ENCODE peak calls at places on chromosome 19, in ten cellular contexts. C, S, E, K, O, Y, W, L, N and U are unnamed samples.

GRCh38 chr19:13984875-13985741 is 21.0 kb downstream of the RFX1 start:
- DNase-seq in C (no peak), S (no peak), E (no peak), K (peak), O (no peak), Y (no peak), W (no peak), L (no peak), N (peak), U (no peak)

GRCh38 chr19:47891923-47892666 is 6.0 kb upstream of the SULT2A1 start:
- DNase-seq in C (peak), S (no peak), E (peak), K (peak), O (no peak), Y (no peak), W (no peak), L (no peak), N (no peak), U (no peak)

GRCh38 chr19:5336195-5336965 is 4.2 kb downstream of the PTPRS start:
- DNase-seq in C (no peak), S (no peak), E (no peak), K (no peak), O (no peak), Y (no peak), W (no peak), L (no peak), N (no peak), U (no peak)

GRCh38 chr19:12867120-12868099 is 13.8 kb downstream of the DNASE2 start:
- DNase-seq in C (peak), S (peak), E (peak), K (no peak), O (peak), Y (peak), W (no peak), L (peak), N (peak), U (no peak)

GRCh38 chr19:19033426-19034203 is at the start of the genes ARMC6 and SUGP2:
- DNase-seq in C (peak), S (peak), E (peak), K (peak), O (peak), Y (peak), W (peak), L (peak), N (peak), U (peak)

GRCh38 chr19:43639507-43640423 is at the start of gene CADM4:
- DNase-seq in C (peak), S (peak), E (no peak), K (no peak), O (peak), Y (peak), W (no peak), L (peak), N (peak), U (no peak)

GRCh38 chr19:54418030-54418929 is 3.0 kb downstream of the TTYH1 start:
- DNase-seq in C (no peak), S (no peak), E (no peak), K (peak), O (no peak), Y (no peak), W (no peak), L (no peak), N (no peak), U (no peak)

GRCh38 chr19:15332311-15332996 is at the start of gene BRD4:
- DNase-seq in C (peak), S (peak), E (peak), K (no peak), O (peak), Y (peak), W (no peak), L (peak), N (peak), U (no peak)

GRCh38 chr19:45168767-45169351 is 8.1 kb upstream of the NKPD1 start:
- DNase-seq in C (peak), S (no peak), E (no peak), K (peak), O (no peak), Y (no peak), W (no peak), L (no peak), N (no peak), U (no peak)

GRCh38 chr19:2252481-2253105 is 3.5 kb downstream of the AMH start:
- DNase-seq in C (no peak), S (no peak), E (no peak), K (no peak), O (peak), Y (no peak), W (no peak), L (no peak), N (no peak), U (no peak)

GRCh38 chr19:2249880-2250764 is 999 bp downstream of the AMH start:
- DNase-seq in C (no peak), S (no peak), E (no peak), K (no peak), O (no peak), Y (no peak), W (no peak), L (no peak), N (no peak), U (no peak)

GRCh38 chr19:2253106-2254051 is 2.8 kb downstream of the JSRP1 start:
- DNase-seq in C (no peak), S (no peak), E (no peak), K (peak), O (peak), Y (no peak), W (no peak), L (no peak), N (no peak), U (no peak)

GRCh38 chr19:2250765-2251576 is 1.8 kb downstream of the AMH start:
- DNase-seq in C (no peak), S (no peak), E (no peak), K (no peak), O (no peak), Y (no peak), W (no peak), L (no peak), N (no peak), U (no peak)

DNA sequence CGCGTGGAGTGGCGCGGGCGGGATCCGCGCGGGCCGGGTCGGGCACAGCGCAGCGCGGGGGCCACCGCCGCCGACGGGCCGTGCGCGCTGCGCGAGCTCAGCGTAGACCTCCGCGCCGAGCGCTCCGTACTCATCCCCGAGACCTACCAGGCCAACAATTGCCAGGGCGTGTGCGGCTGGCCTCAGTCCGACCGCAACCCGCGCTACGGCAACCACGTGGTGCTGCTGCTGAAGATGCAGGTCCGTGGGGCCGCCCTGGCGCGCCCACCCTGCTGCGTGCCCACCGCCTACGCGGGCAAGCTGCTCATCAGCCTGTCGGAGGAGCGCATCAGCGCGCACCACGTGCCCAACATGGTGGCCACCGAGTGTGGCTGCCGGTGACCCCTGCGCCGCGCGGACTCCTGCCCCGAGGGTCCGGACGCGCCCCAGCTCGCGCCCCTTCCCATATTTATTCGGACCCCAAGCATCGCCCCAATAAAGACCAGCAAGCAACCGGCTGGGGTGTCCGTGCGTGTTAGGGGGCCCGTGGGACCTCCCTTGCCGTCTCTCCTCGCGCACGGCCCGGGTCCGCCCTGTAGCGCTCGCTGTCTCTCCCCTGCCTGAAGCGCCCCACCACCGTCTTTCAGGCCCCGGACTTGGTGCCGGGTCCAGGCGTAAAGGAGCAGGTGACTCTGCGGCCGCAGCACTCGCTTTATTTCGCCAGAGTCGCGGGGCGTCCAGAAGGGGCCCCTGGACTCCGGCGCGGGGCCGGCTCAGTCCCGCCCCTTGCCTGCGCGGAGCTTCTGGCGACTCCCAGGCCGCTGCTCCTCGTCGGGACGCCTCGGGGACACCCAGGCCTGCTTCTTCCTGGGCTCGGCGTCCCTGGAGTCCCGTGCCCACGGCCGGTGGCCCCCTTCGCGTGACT is 2.7 kb downstream of the AMH start:
- DNase-seq in C (no peak), S (no peak), E (no peak), K (no peak), O (no peak), Y (no peak), W (no peak), L (no peak), N (no peak), U (no peak)
- H3K4me3 ChIP-seq in C (no peak), S (peak), E (no peak), K (peak), O (peak), Y (no peak), W (peak), L (no peak), N (peak), U (no peak)

DNA sequence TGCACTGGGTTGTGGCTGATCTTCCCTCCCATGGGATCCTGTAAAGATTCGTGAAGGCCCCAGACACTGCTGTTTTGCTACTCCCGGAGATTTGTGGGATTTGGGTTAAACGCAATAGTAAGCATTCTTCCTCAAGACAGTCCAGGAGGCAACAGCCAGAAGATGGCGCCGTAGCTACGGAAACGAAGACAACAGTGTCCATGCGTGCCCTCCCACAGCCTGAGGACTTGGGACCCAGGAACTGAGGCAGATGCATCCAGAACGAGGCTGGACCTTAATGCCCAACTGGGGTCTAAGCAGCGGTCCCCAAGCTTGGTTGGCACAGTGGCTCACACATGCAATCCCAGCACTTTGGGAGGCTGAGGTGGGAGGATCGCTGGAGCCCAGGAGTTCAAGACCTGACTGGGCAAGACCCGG is 57.6 kb upstream of the ZNF507 start:
- DNase-seq in C (peak), S (peak), E (peak), K (peak), O (no peak), Y (peak), W (peak), L (peak), N (peak), U (no peak)
- TF ChIP-seq CTCF in C (peak), S (peak), E (peak), K (peak), O (no peak), Y (peak), W (peak), L (no peak), N (peak), U (peak)

GRCh38 chr19:8814176-8814575 is 17.9 kb downstream of the ZNF558 start:
- DNase-seq in C (no peak), S (no peak), E (no peak), K (no peak), O (no peak), Y (no peak), W (no peak), L (no peak), N (no peak), U (no peak)
- H3K4me3 ChIP-seq in C (no peak), S (no peak), E (no peak), K (no peak), O (no peak), Y (no peak), W (peak), L (no peak), N (no peak), U (no peak)

GRCh38 chr19:35055715-35056179 is 14.2 kb downstream of the HPN start:
- DNase-seq in C (peak), S (no peak), E (no peak), K (no peak), O (peak), Y (no peak), W (no peak), L (no peak), N (peak), U (no peak)
- TF ChIP-seq CTCF in C (peak), S (peak), E (no peak), K (peak), O (peak), Y (no peak), W (no peak), L (no peak), N (peak), U (peak)

GRCh38 chr19:51122112-51122981 is 2.4 kb upstream of the SIGLEC9 start:
- DNase-seq in C (no peak), S (peak), E (no peak), K (no peak), O (no peak), Y (no peak), W (no peak), L (no peak), N (peak), U (no peak)
- H3K4me3 ChIP-seq in C (no peak), S (no peak), E (no peak), K (no peak), O (peak), Y (no peak), W (peak), L (no peak), N (peak), U (no peak)

GRCh38 chr19:46862504-46862835 is 1.7 kb downstream of the ARHGAP35 start:
- DNase-seq in C (no peak), S (no peak), E (peak), K (no peak), O (no peak), Y (no peak), W (no peak), L (peak), N (no peak), U (no peak)
- TF ChIP-seq CTCF in C (no peak), S (no peak), E (no peak), K (no peak), O (no peak), Y (no peak), W (no peak), L (no peak), N (no peak), U (no peak)